ENCODE peak calls at places on chromosomes 3 and 15, in nine cellular contexts. Q is A549, V is osteoblast, A is HepG2, N is SJCRH30, C is body of pancreas, Y is tibial artery, J is heart left ventricle, T is right atrium auricular region. F is an unnamed sample. For H3K4me1, the result is how much of the 10 kb centered on the place peaks cover.

GRCh38 chr15:41022487-41023090 is 69.3 kb downstream of the CHAC1 start:
- DNase-seq in Q (peak), V (no peak), A (peak), N (peak), C (peak), Y (peak), J (peak), T (no peak), F (no peak)

GRCh38 chr3:133097214-133097613 is 59.0 kb downstream of the TMEM108 start:
- DNase-seq in Q (no peak), V (no peak), A (no peak), N (no peak), C (no peak), Y (no peak), J (no peak), T (no peak), F (no peak)

GRCh38 chr3:141386080-141386594 is 17.8 kb downstream of the ZBTB38 start:
- DNase-seq in Q (no peak), V (no peak), A (no peak), N (no peak), C (no peak), Y (no peak), J (no peak), T (no peak), F (no peak)

GRCh38 chr3:172096881-172097420 is 57.6 kb downstream of the FNDC3B start:
- DNase-seq in Q (peak), V (peak), A (peak), N (peak), C (peak), Y (no peak), J (no peak), T (no peak), F (no peak)

GRCh38 chr15:28273468-28273867 is 48.5 kb downstream of the HERC2 start:
- DNase-seq in Q (peak), V (peak), A (no peak), N (no peak), C (no peak), Y (no peak), J (no peak), T (no peak), F (no peak)

GRCh38 chr3:37941608-37942540 is 48.7 kb upstream of the VILL start:
- DNase-seq in Q (no peak), V (no peak), A (no peak), N (no peak), C (no peak), Y (no peak), J (no peak), T (no peak), F (no peak)

GRCh38 chr3:176347424-176348146 is 849.7 kb downstream of the TBL1XR1 start:
- DNase-seq in Q (no peak), V (no peak), A (no peak), N (no peak), C (no peak), Y (no peak), J (no peak), T (no peak), F (no peak)

GRCh38 chr3:51875501-51875900 is at the start of gene IQCF5:
- DNase-seq in Q (no peak), V (no peak), A (no peak), N (no peak), C (no peak), Y (no peak), J (no peak), T (no peak), F (no peak)

GRCh38 chr15:73324496-73325170 is 44.1 kb downstream of the HCN4 start:
- DNase-seq in Q (no peak), V (peak), A (no peak), N (no peak), C (no peak), Y (no peak), J (no peak), T (no peak), F (no peak)

DNA sequence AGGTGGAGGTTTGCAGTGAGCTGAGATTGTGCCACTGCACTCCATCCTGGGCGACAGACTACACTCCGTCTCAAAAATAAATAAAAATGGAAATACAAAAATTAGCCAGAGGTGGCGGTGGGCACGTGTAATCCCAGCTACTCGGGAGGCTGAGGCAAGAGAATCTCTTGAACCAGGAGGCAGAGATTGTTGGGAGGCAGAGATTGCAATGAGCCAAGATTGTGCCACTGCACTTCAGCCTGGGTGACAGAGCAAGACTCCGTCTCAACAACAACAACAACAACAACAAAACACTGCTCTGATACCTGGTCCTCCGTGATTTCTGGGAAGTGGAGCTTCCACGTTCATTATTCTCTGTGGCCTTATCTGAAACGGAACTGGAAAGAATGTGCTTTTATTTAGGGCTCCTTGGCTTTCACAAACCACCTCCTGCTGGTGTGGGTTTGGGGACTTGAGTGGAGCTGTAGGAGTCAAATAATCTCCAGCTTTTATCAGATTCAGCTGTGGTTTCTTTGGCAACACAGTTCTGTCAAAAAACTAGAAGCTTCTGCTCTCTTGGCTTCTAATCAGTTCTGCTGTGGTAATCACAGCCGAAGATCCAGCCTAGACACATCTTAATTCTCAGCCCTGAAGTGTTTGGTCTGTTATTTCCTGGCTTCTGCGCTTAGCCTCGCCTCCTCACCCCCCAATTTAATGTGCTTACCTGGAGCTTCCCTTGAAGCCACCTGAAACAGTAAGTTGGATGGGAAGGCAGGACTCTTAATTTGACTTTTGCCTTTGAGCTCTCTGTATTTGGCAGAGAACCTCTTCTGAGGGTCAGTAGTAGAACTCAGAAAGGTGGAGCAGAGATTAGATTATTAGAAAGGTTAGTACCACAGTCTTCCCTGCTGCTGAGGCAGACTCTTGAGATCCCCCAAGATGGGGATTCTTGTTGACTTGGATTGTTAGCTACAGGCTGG is 21.4 kb downstream of the IRAK2 start:
- DNase-seq in Q (no peak), V (no peak), A (no peak), N (no peak), C (no peak), Y (no peak), J (no peak), T (no peak), F (no peak)
- H3K4me1 ChIP-seq in Q (under half), V (under half), A (under half), N (under half), C (under half), Y (under half), J (under half), T (under half), F (under half)

DNA sequence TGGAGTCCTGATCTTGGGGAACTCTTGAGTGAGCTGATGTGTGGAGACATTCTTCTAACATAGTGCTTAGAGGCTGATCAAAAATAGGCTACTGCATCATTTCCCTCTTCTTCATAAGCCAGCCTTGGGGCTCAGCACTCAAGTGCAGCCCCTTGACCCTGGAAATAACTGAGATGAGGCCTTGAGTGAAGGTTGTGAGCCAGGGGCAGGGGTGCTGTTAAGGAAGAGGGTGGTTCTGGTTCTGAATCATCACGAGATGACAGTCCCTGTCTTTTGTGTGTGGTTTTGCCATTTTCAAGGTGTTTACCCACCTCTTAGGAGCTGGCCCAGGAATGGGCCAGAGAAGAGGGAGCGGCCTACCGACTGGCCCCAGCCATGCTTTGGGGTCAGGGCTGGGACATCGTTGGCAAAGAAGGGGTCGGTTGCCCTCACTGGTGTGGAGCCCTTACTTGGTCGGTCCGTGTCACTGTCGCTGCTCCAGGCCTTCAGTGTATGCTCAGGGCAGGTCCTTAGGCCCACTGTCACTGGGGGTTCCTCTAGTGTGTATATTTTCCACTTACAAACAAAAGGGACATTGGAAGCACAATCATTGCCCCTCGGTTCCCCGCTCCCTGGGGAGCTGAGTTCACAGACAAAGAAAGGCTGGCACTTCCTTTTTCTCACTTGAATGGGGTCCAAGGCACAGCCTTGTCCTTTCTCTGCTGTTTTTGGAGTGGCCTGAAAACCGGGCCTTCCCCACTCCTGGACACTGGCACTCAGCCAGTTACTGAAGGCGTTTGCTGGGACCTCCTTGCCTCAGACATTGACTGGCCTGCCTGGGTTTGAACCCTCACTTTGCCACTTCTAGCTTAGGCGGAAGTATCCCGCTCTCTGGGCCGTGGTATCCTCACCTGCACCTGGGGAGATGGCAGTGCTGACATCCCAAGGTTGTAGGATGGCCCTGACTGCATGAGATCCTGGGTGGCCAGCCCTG is 46.6 kb downstream of the SLC6A6 start:
- DNase-seq in Q (no peak), V (peak), A (no peak), N (no peak), C (no peak), Y (no peak), J (no peak), T (no peak), F (no peak)
- H3K4me1 ChIP-seq in Q (under half), V (under half), A (under half), N (under half), C (under half), Y (under half), J (under half), T (under half), F (under half)

GRCh38 chr15:89095073-89095472 is 6.8 kb downstream of the ABHD2 start:
- DNase-seq in Q (no peak), V (no peak), A (no peak), N (no peak), C (no peak), Y (no peak), J (no peak), T (no peak), F (no peak)

GRCh38 chr15:89095556-89095955 is 7.3 kb downstream of the ABHD2 start:
- DNase-seq in Q (no peak), V (no peak), A (no peak), N (no peak), C (no peak), Y (no peak), J (no peak), T (no peak), F (no peak)

GRCh38 chr15:89098281-89098680 is 10.0 kb downstream of the ABHD2 start:
- DNase-seq in Q (peak), V (no peak), A (no peak), N (peak), C (no peak), Y (no peak), J (no peak), T (no peak), F (no peak)

GRCh38 chr15:89096664-89097063 is 8.4 kb downstream of the ABHD2 start:
- DNase-seq in Q (no peak), V (no peak), A (no peak), N (no peak), C (no peak), Y (no peak), J (no peak), T (no peak), F (no peak)

GRCh38 chr15:89097313-89097712 is 9.1 kb downstream of the ABHD2 start:
- DNase-seq in Q (no peak), V (no peak), A (no peak), N (no peak), C (no peak), Y (no peak), J (no peak), T (no peak), F (no peak)
- H3K4me1 ChIP-seq in Q (half or more), V (under half), A (half or more), N (under half), C (half or more), Y (half or more), J (half or more), T (half or more), F (under half)

GRCh38 chr15:63482874-63483323 is 21.5 kb upstream of the USP3 start:
- DNase-seq in Q (peak), V (no peak), A (no peak), N (no peak), C (no peak), Y (no peak), J (no peak), T (no peak), F (no peak)
- H3K4me1 ChIP-seq in Q (half or more), V (under half), A (half or more), N (under half), C (under half), Y (under half), J (under half), T (under half), F (under half)

GRCh38 chr15:70426065-70426821 is 328.5 kb upstream of the TLE3 start:
- DNase-seq in Q (no peak), V (peak), A (no peak), N (no peak), C (no peak), Y (no peak), J (no peak), T (no peak), F (no peak)

GRCh38 chr15:70427120-70427519 is 329.4 kb upstream of the TLE3 start:
- DNase-seq in Q (peak), V (peak), A (no peak), N (no peak), C (no peak), Y (no peak), J (no peak), T (no peak), F (no peak)

GRCh38 chr15:70422342-70422741 is 324.6 kb upstream of the TLE3 start:
- DNase-seq in Q (no peak), V (no peak), A (no peak), N (no peak), C (no peak), Y (no peak), J (no peak), T (no peak), F (no peak)

GRCh38 chr15:70423267-70423666 is 325.6 kb upstream of the TLE3 start:
- DNase-seq in Q (no peak), V (no peak), A (no peak), N (no peak), C (no peak), Y (no peak), J (no peak), T (no peak), F (no peak)

GRCh38 chr15:70424937-70425411 is 327.3 kb upstream of the TLE3 start:
- DNase-seq in Q (no peak), V (no peak), A (no peak), N (no peak), C (no peak), Y (no peak), J (no peak), T (no peak), F (no peak)
- H3K4me1 ChIP-seq in Q (under half), V (under half), A (under half), N (under half), C (under half), Y (under half), J (under half), T (under half), F (under half)

GRCh38 chr3:129557737-129558037 is 14.7 kb downstream of the H1-8 start:
- DNase-seq in Q (no peak), V (no peak), A (no peak), N (no peak), C (no peak), Y (no peak), J (no peak), T (no peak), F (no peak)
- H3K4me1 ChIP-seq in Q (under half), V (under half), A (under half), N (half or more), C (under half), Y (half or more), J (half or more), T (half or more), F (under half)

DNA sequence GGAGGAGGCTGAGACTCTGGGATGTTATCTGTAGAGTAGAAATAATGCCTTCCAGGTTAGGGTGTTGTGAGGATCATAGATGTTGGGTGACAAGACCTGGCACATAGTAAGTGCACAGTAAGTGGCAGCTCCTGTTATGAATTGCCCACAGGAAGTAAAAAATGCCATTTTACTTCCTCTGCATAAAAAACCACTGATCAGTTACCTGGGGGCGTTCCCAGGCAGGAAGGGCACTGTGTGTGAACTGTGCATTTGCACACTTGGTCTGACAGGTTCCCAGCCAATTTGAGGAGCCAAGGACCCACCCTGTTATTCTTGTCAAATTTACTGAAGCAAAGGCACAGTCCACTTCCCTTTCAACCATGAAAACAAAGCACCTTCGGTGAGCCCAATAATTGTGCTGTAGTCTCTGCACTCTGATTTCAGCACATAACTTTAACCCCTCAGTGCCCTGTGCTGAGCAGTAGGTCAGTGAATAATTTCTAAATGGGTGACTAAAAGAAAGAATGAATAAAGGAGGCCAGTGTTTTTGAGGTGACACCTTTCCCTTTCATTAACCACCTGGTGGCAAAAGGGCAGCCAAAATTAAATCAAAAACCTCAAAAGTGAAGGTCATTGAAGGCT is 85.8 kb upstream of the ARHGEF3 start:
- DNase-seq in Q (no peak), V (no peak), A (no peak), N (no peak), C (no peak), Y (no peak), J (no peak), T (no peak), F (no peak)
- H3K4me1 ChIP-seq in Q (under half), V (under half), A (under half), N (under half), C (under half), Y (under half), J (under half), T (under half), F (under half)

GRCh38 chr3:48467473-48468267 is 21.1 kb downstream of the ATRIP start:
- DNase-seq in Q (no peak), V (peak), A (no peak), N (no peak), C (no peak), Y (no peak), J (no peak), T (no peak), F (no peak)

GRCh38 chr3:48468329-48468731 is 21.8 kb downstream of the ATRIP start:
- DNase-seq in Q (no peak), V (no peak), A (peak), N (no peak), C (peak), Y (no peak), J (no peak), T (no peak), F (no peak)

GRCh38 chr3:48469046-48469915 is 22.7 kb downstream of the ATRIP start:
- DNase-seq in Q (no peak), V (no peak), A (no peak), N (peak), C (no peak), Y (no peak), J (no peak), T (no peak), F (no peak)

GRCh38 chr3:48472673-48472922 is 26.1 kb downstream of the ATRIP start:
- DNase-seq in Q (no peak), V (peak), A (no peak), N (no peak), C (no peak), Y (no peak), J (no peak), T (no peak), F (no peak)

GRCh38 chr3:48470286-48470685 is 23.7 kb downstream of the ATRIP start:
- DNase-seq in Q (no peak), V (no peak), A (no peak), N (peak), C (no peak), Y (no peak), J (no peak), T (no peak), F (no peak)
- H3K4me1 ChIP-seq in Q (half or more), V (under half), A (half or more), N (under half), C (half or more), Y (half or more), J (half or more), T (half or more), F (under half)

GRCh38 chr3:46561511-46561910 is 4.6 kb downstream of the LRRC2 start:
- DNase-seq in Q (no peak), V (no peak), A (no peak), N (no peak), C (no peak), Y (no peak), J (peak), T (no peak), F (no peak)
- H3K4me1 ChIP-seq in Q (under half), V (under half), A (under half), N (under half), C (under half), Y (under half), J (under half), T (under half), F (under half)

DNA sequence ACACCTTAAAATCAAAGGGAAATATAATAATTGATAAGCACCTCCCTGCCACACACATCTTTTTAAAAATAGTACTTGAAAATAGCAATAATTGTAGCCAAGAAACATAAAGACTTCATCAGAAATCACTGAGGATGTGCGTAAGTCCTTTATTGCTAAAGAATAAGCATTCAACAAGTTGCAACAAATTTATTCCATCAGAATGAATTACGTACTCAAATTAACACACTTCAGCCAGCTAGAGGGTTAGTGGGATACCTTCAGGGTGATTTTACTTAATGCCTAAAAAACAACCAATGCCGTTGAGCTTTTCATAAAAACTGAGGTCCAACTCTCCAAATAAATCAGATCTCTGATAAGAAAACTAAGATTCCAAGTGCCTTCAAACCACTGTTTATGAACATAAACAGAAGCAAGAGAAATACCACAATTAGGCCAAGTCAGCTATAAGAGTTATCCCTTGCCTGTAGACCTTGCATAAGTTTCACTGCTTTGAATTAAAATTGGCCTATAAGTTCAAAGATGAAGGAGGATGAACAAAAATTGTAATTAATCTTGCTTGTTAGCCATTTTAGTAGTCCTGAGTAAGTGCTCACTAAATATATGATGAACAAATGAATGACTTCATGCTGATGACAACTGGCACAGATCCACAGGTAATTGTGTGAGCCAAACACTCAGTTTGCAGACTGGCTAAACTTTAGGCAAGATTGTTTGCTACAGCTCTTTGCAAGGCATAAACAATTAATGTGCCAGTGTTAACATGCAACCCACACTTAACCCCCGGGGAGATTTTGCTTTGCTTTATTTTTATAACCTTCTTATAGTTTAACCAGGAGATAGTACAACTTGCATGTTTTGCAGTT is 375.1 kb upstream of the THBS1 start:
- DNase-seq in Q (no peak), V (no peak), A (no peak), N (no peak), C (no peak), Y (no peak), J (no peak), T (no peak), F (no peak)
- H3K4me1 ChIP-seq in Q (under half), V (under half), A (under half), N (under half), C (under half), Y (under half), J (under half), T (under half), F (under half)

F was measured in aorta.